ENCODE peak calls at places on chromosome 14, in six cellular contexts. One of them, this sample, is unnamed.

GRCh38 chr14:90287791-90288190 is 31.4 kb downstream of the PSMC1 start:
- DNase-seq in dorsolateral prefrontal cortex: no peak
- DNase-seq in thoracic aorta: no peak
- DNase-seq in neural progenitor cell: no peak
- DNase-seq in brain microvascular endothelial cell: no peak
- DNase-seq in fibroblast of lung: no peak
- DNase-seq in this sample: no peak

GRCh38 chr14:39085933-39086332 is 17.1 kb downstream of the SEC23A start:
- DNase-seq in dorsolateral prefrontal cortex: no peak
- DNase-seq in thoracic aorta: no peak
- DNase-seq in neural progenitor cell: no peak
- DNase-seq in brain microvascular endothelial cell: no peak
- DNase-seq in fibroblast of lung: peak; percentile 53
- DNase-seq in this sample: no peak

GRCh38 chr14:101808020-101808641 is 46.6 kb downstream of the PPP2R5C start:
- DNase-seq in dorsolateral prefrontal cortex: no peak
- DNase-seq in thoracic aorta: no peak
- DNase-seq in neural progenitor cell: peak; percentile 83
- DNase-seq in brain microvascular endothelial cell: no peak
- DNase-seq in fibroblast of lung: no peak
- DNase-seq in this sample: no peak

GRCh38 chr14:60722163-60722835 is 1.9 kb downstream of the SIX4 start:
- DNase-seq in dorsolateral prefrontal cortex: no peak
- DNase-seq in thoracic aorta: no peak
- DNase-seq in neural progenitor cell: peak; percentile 86
- DNase-seq in brain microvascular endothelial cell: peak; percentile 48
- DNase-seq in fibroblast of lung: peak; percentile 77
- DNase-seq in this sample: no peak

GRCh38 chr14:64507376-64508156 is 3.0 kb downstream of the ZBTB1 start:
- DNase-seq in dorsolateral prefrontal cortex: no peak
- DNase-seq in thoracic aorta: no peak
- DNase-seq in neural progenitor cell: no peak
- DNase-seq in brain microvascular endothelial cell: no peak
- DNase-seq in fibroblast of lung: peak; percentile 44
- DNase-seq in this sample: no peak

GRCh38 chr14:89702151-89702936 is 252.2 kb downstream of the EFCAB11 start:
- DNase-seq in dorsolateral prefrontal cortex: no peak
- DNase-seq in thoracic aorta: no peak
- DNase-seq in neural progenitor cell: no peak
- DNase-seq in brain microvascular endothelial cell: no peak
- DNase-seq in fibroblast of lung: peak; percentile 58
- DNase-seq in this sample: peak; percentile 21

GRCh38 chr14:67444395-67444794 is 32.4 kb upstream of the PLEK2 start:
- DNase-seq in dorsolateral prefrontal cortex: no peak
- DNase-seq in thoracic aorta: no peak
- DNase-seq in neural progenitor cell: no peak
- DNase-seq in brain microvascular endothelial cell: no peak
- DNase-seq in fibroblast of lung: no peak
- DNase-seq in this sample: no peak

GRCh38 chr14:61493239-61493638 is 171.9 kb downstream of the PRKCH start:
- DNase-seq in dorsolateral prefrontal cortex: no peak
- DNase-seq in thoracic aorta: no peak
- DNase-seq in neural progenitor cell: no peak
- DNase-seq in brain microvascular endothelial cell: peak; percentile 83
- DNase-seq in fibroblast of lung: peak; percentile 97
- DNase-seq in this sample: peak; percentile 81

GRCh38 chr14:100473249-100473648 is 114.0 kb downstream of the BEGAIN start:
- DNase-seq in dorsolateral prefrontal cortex: no peak
- DNase-seq in thoracic aorta: no peak
- DNase-seq in neural progenitor cell: no peak
- DNase-seq in brain microvascular endothelial cell: no peak
- DNase-seq in fibroblast of lung: no peak
- DNase-seq in this sample: no peak

GRCh38 chr14:50055461-50056228 is 60.7 kb downstream of the VCPKMT start:
- DNase-seq in dorsolateral prefrontal cortex: no peak
- DNase-seq in thoracic aorta: no peak
- DNase-seq in neural progenitor cell: peak; percentile 10
- DNase-seq in brain microvascular endothelial cell: no peak
- DNase-seq in fibroblast of lung: no peak
- DNase-seq in this sample: no peak

GRCh38 chr14:102696332-102696731 is 80.9 kb upstream of the TRAF3 start:
- DNase-seq in dorsolateral prefrontal cortex: no peak
- DNase-seq in thoracic aorta: no peak
- DNase-seq in neural progenitor cell: no peak
- DNase-seq in brain microvascular endothelial cell: no peak
- DNase-seq in fibroblast of lung: no peak
- DNase-seq in this sample: no peak

GRCh38 chr14:25090716-25091454 is 40.9 kb upstream of the STXBP6 start:
- DNase-seq in dorsolateral prefrontal cortex: no peak
- DNase-seq in thoracic aorta: no peak
- DNase-seq in neural progenitor cell: no peak
- DNase-seq in brain microvascular endothelial cell: peak; percentile 1
- DNase-seq in fibroblast of lung: peak; percentile 86
- DNase-seq in this sample: no peak

GRCh38 chr14:78933948-78934524 is 763.9 kb downstream of the NRXN3 start:
- DNase-seq in dorsolateral prefrontal cortex: no peak
- DNase-seq in thoracic aorta: no peak
- DNase-seq in neural progenitor cell: peak; percentile 35
- DNase-seq in brain microvascular endothelial cell: no peak
- DNase-seq in fibroblast of lung: peak; percentile 28
- DNase-seq in this sample: peak; percentile 18

GRCh38 chr14:99968931-99969330 is 96.3 kb upstream of the EVL start:
- DNase-seq in dorsolateral prefrontal cortex: no peak
- DNase-seq in thoracic aorta: no peak
- DNase-seq in neural progenitor cell: no peak
- DNase-seq in brain microvascular endothelial cell: no peak
- DNase-seq in fibroblast of lung: peak; percentile 81
- DNase-seq in this sample: no peak

GRCh38 chr14:101477648-101478047 is 83.6 kb upstream of the DIO3 start:
- DNase-seq in dorsolateral prefrontal cortex: no peak
- DNase-seq in thoracic aorta: no peak
- DNase-seq in neural progenitor cell: no peak
- DNase-seq in brain microvascular endothelial cell: no peak
- DNase-seq in fibroblast of lung: peak; percentile 46
- DNase-seq in this sample: no peak

GRCh38 chr14:67472726-67473125 is 15.8 kb downstream of the TMEM229B start:
- DNase-seq in dorsolateral prefrontal cortex: no peak
- DNase-seq in thoracic aorta: no peak
- DNase-seq in neural progenitor cell: no peak
- DNase-seq in brain microvascular endothelial cell: no peak
- DNase-seq in fibroblast of lung: no peak
- DNase-seq in this sample: no peak

GRCh38 chr14:104249092-104249491 is 110.7 kb downstream of the KIF26A start:
- DNase-seq in dorsolateral prefrontal cortex: no peak
- DNase-seq in thoracic aorta: no peak
- DNase-seq in neural progenitor cell: no peak
- DNase-seq in brain microvascular endothelial cell: no peak
- DNase-seq in fibroblast of lung: no peak
- DNase-seq in this sample: no peak

GRCh38 chr14:28765907-28766504 is 581 bp upstream of the FOXG1 start:
- DNase-seq in dorsolateral prefrontal cortex: no peak
- DNase-seq in thoracic aorta: no peak
- DNase-seq in neural progenitor cell: peak; percentile 68
- DNase-seq in brain microvascular endothelial cell: no peak
- DNase-seq in fibroblast of lung: peak; percentile 19
- DNase-seq in this sample: no peak

GRCh38 chr14:103097244-103097993 is 2.9 kb downstream of the EXOC3L4 start:
- DNase-seq in dorsolateral prefrontal cortex: no peak
- DNase-seq in thoracic aorta: no peak
- DNase-seq in neural progenitor cell: no peak
- DNase-seq in brain microvascular endothelial cell: no peak
- DNase-seq in fibroblast of lung: no peak
- DNase-seq in this sample: no peak

GRCh38 chr14:24298892-24299254 is 707 bp downstream of the DHRS1 start:
- DNase-seq in dorsolateral prefrontal cortex: peak; percentile 51
- DNase-seq in thoracic aorta: no peak
- DNase-seq in neural progenitor cell: no peak
- DNase-seq in brain microvascular endothelial cell: peak; percentile 52
- DNase-seq in fibroblast of lung: peak; percentile 82
- DNase-seq in this sample: peak; percentile 23

GRCh38 chr14:104442107-104442551 is 137.4 kb upstream of the C14orf180 start:
- DNase-seq in dorsolateral prefrontal cortex: no peak
- DNase-seq in thoracic aorta: no peak
- DNase-seq in neural progenitor cell: no peak
- DNase-seq in brain microvascular endothelial cell: no peak
- DNase-seq in fibroblast of lung: no peak
- DNase-seq in this sample: no peak

GRCh38 chr14:104112113-104112505 is 26.3 kb upstream of the KIF26A start:
- DNase-seq in dorsolateral prefrontal cortex: no peak
- DNase-seq in thoracic aorta: no peak
- DNase-seq in neural progenitor cell: no peak
- DNase-seq in brain microvascular endothelial cell: no peak
- DNase-seq in fibroblast of lung: no peak
- DNase-seq in this sample: no peak

GRCh38 chr14:70416322-70416716 is 571 bp downstream of the SYNJ2BP start:
- DNase-seq in dorsolateral prefrontal cortex: no peak
- DNase-seq in thoracic aorta: no peak
- DNase-seq in neural progenitor cell: no peak
- DNase-seq in brain microvascular endothelial cell: peak; percentile 0
- DNase-seq in fibroblast of lung: peak; percentile 9
- DNase-seq in this sample: no peak

GRCh38 chr14:71588028-71588427 is 344.2 kb upstream of the RGS6 start:
- DNase-seq in dorsolateral prefrontal cortex: no peak
- DNase-seq in thoracic aorta: no peak
- DNase-seq in neural progenitor cell: no peak
- DNase-seq in brain microvascular endothelial cell: peak; percentile 83
- DNase-seq in fibroblast of lung: peak; percentile 94
- DNase-seq in this sample: no peak

GRCh38 chr14:44962573-44963528 is 861 bp downstream of the TOGARAM1 start:
- DNase-seq in dorsolateral prefrontal cortex: peak; percentile 62
- DNase-seq in thoracic aorta: peak; percentile 7
- DNase-seq in neural progenitor cell: peak; percentile 66
- DNase-seq in brain microvascular endothelial cell: peak; percentile 20
- DNase-seq in fibroblast of lung: peak; percentile 64
- DNase-seq in this sample: peak; percentile 15

GRCh38 chr14:44961151-44961729 is 507 bp downstream of the KLHL28 start:
- DNase-seq in dorsolateral prefrontal cortex: peak; percentile 51
- DNase-seq in thoracic aorta: no peak
- DNase-seq in neural progenitor cell: peak; percentile 73
- DNase-seq in brain microvascular endothelial cell: peak; percentile 46
- DNase-seq in fibroblast of lung: peak; percentile 70
- DNase-seq in this sample: peak; percentile 20

GRCh38 chr14:44966601-44967336 is 4.8 kb downstream of the TOGARAM1 start:
- DNase-seq in dorsolateral prefrontal cortex: no peak
- DNase-seq in thoracic aorta: no peak
- DNase-seq in neural progenitor cell: peak; percentile 2
- DNase-seq in brain microvascular endothelial cell: no peak
- DNase-seq in fibroblast of lung: peak; percentile 16
- DNase-seq in this sample: no peak

GRCh38 chr14:44961730-44962572 is at the start of the genes KLHL28 and TOGARAM1:
- DNase-seq in dorsolateral prefrontal cortex: peak; percentile 99
- DNase-seq in thoracic aorta: peak; percentile 99
- DNase-seq in neural progenitor cell: peak; percentile 98
- DNase-seq in brain microvascular endothelial cell: peak; percentile 100
- DNase-seq in fibroblast of lung: peak; percentile 100
- DNase-seq in this sample: peak; percentile 100

GRCh38 chr14:44963775-44964380 is 1.9 kb downstream of the TOGARAM1 start:
- DNase-seq in dorsolateral prefrontal cortex: no peak
- DNase-seq in thoracic aorta: no peak
- DNase-seq in neural progenitor cell: peak; percentile 51
- DNase-seq in brain microvascular endothelial cell: no peak
- DNase-seq in fibroblast of lung: peak; percentile 18
- DNase-seq in this sample: no peak
- H3K4me3 ChIP-seq in dorsolateral prefrontal cortex: peak overlapping the region; percentile 87
- H3K4me3 ChIP-seq in thoracic aorta: peak overlapping the region; percentile 83
- H3K4me3 ChIP-seq in neural progenitor cell: peak overlapping the region; percentile 78
- H3K4me3 ChIP-seq in brain microvascular endothelial cell: peak overlapping the region; percentile 95
- H3K4me3 ChIP-seq in fibroblast of lung: peak overlapping the region; percentile 98
- H3K4me3 ChIP-seq in this sample: peak overlapping the region; percentile 86

DNA sequence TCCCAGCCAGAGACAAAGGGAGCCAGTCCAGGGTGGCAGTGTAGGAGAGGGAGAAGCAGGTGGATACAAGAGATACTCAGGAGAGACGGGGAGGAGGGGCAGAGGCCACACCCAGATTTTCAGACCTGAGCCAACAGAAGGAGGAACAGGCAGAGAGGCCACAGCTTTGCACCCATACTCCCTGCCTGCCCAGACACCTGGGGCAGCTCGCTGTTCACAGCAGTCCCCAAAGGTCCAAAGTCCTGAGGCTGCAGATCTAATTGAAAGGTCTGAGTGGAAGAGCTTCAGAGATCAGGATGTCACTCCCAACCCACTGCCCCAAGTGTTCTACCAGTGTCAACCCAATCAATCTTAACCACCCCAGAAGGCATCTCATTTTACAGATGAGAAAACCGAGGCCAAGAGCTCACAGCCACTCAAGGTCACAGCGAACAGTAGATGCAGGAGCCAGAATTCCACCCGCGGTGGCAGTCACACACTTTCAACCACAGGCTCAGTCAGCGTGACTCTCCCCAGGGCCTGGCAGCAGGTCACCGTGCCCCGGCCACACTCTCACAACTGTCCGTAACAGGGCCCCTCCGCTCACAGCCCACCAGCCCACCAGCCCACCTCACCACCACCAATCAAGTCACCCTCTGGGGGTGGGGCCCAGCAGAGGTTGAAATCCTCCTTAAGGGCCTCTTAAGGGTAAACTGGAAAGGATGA is 33.4 kb downstream of the ACTN1 start:
- DNase-seq in dorsolateral prefrontal cortex: no peak
- DNase-seq in thoracic aorta: no peak
- DNase-seq in neural progenitor cell: no peak
- DNase-seq in brain microvascular endothelial cell: no peak
- DNase-seq in fibroblast of lung: no peak
- DNase-seq in this sample: no peak
- H3K27ac ChIP-seq in dorsolateral prefrontal cortex: peak overlapping the region; percentile 30
- H3K27ac ChIP-seq in thoracic aorta: peak overlapping the region; percentile 94
- H3K27ac ChIP-seq in neural progenitor cell: no peak overlapping the region
- H3K27ac ChIP-seq in brain microvascular endothelial cell: peak overlapping the region; percentile 34
- H3K27ac ChIP-seq in fibroblast of lung: no peak overlapping the region
- H3K27ac ChIP-seq in this sample: peak overlapping the region; percentile 39

GRCh38 chr14:55416866-55417265 is 5.2 kb upstream of the ATG14 start:
- DNase-seq in dorsolateral prefrontal cortex: no peak
- DNase-seq in thoracic aorta: no peak
- DNase-seq in neural progenitor cell: peak; percentile 66
- DNase-seq in brain microvascular endothelial cell: no peak
- DNase-seq in fibroblast of lung: no peak
- DNase-seq in this sample: no peak
- TF ChIP-seq CTCF in dorsolateral prefrontal cortex: no peak
- TF ChIP-seq CTCF in thoracic aorta: no peak
- TF ChIP-seq CTCF in neural progenitor cell: peak; percentile 91
- TF ChIP-seq CTCF in brain microvascular endothelial cell: peak; percentile 69
- TF ChIP-seq CTCF in fibroblast of lung: peak; percentile 50
- TF ChIP-seq CTCF in this sample: peak; percentile 45

DNA sequence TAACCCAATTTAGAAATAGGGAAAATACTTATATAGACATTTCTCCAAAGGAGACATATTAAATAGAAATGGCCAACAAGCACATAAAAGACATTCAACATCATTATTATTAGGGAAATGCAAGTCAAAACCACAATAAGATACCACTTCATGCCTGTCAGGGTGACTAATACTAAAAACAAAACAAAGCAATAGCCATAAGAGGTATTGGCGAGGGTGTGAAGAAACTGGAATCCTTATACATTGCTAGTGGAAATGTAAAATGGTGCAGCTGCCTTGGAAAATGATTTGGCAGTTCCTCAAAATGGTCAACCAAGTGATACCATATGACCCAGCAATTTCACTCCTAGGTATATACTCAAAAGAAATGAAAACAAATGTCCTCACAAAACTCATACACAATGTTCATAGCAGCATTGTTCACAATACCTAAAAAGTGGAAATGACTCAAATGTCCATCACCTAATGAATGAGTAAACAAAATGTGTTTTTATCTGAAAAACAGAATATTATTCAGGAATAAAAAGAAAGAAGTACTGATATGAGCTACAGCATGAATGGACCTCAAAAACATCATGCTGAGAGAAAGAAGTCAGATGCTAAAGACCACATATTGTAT is 26.9 kb downstream of the GPR135 start:
- DNase-seq in dorsolateral prefrontal cortex: no peak
- DNase-seq in thoracic aorta: no peak
- DNase-seq in neural progenitor cell: no peak
- DNase-seq in brain microvascular endothelial cell: peak; percentile 79
- DNase-seq in fibroblast of lung: peak; percentile 91
- DNase-seq in this sample: no peak
- H3K4me3 ChIP-seq in dorsolateral prefrontal cortex: no peak overlapping the region
- H3K4me3 ChIP-seq in thoracic aorta: peak overlapping the region; percentile 4
- H3K4me3 ChIP-seq in neural progenitor cell: no peak overlapping the region
- H3K4me3 ChIP-seq in brain microvascular endothelial cell: no peak overlapping the region
- H3K4me3 ChIP-seq in fibroblast of lung: no peak overlapping the region
- H3K4me3 ChIP-seq in this sample: no peak overlapping the region